ENCODE peak calls at places on chromosome 22, in eight cellular contexts. One of them, this sample, is unnamed.

GRCh38 chr22:32949719-32950118 is 108.5 kb downstream of the SYN3 start:
- DNase-seq in colonic mucosa: no peak
- DNase-seq in RWPE2: no peak
- DNase-seq in A549: no peak
- DNase-seq in HepG2: peak; percentile 54
- DNase-seq in neuronal stem cell: no peak
- DNase-seq in Caco-2: no peak
- DNase-seq in CD4-positive, alpha-beta T cell: no peak
- DNase-seq in this sample: no peak

GRCh38 chr22:44536411-44536810 is 38.4 kb upstream of the RTL6 start:
- DNase-seq in colonic mucosa: no peak
- DNase-seq in RWPE2: no peak
- DNase-seq in A549: no peak
- DNase-seq in HepG2: no peak
- DNase-seq in neuronal stem cell: no peak
- DNase-seq in Caco-2: no peak
- DNase-seq in CD4-positive, alpha-beta T cell: no peak
- DNase-seq in this sample: no peak

GRCh38 chr22:35301370-35301874 is 1.7 kb downstream of the TOM1 start:
- DNase-seq in colonic mucosa: no peak
- DNase-seq in RWPE2: no peak
- DNase-seq in A549: peak; percentile 85
- DNase-seq in HepG2: peak; percentile 93
- DNase-seq in neuronal stem cell: no peak
- DNase-seq in Caco-2: peak; percentile 85
- DNase-seq in CD4-positive, alpha-beta T cell: no peak
- DNase-seq in this sample: no peak

GRCh38 chr22:40877488-40877887 is 15.6 kb upstream of the DNAJB7 start:
- DNase-seq in colonic mucosa: no peak
- DNase-seq in RWPE2: no peak
- DNase-seq in A549: no peak
- DNase-seq in HepG2: no peak
- DNase-seq in neuronal stem cell: no peak
- DNase-seq in Caco-2: no peak
- DNase-seq in CD4-positive, alpha-beta T cell: no peak
- DNase-seq in this sample: no peak

GRCh38 chr22:26045855-26046254 is 123.4 kb upstream of the SEZ6L start:
- DNase-seq in colonic mucosa: no peak
- DNase-seq in RWPE2: no peak
- DNase-seq in A549: no peak
- DNase-seq in HepG2: no peak
- DNase-seq in neuronal stem cell: no peak
- DNase-seq in Caco-2: no peak
- DNase-seq in CD4-positive, alpha-beta T cell: no peak
- DNase-seq in this sample: no peak

GRCh38 chr22:35785181-35785923 is 67.7 kb downstream of the APOL5 start:
- DNase-seq in colonic mucosa: no peak
- DNase-seq in RWPE2: no peak
- DNase-seq in A549: no peak
- DNase-seq in HepG2: no peak
- DNase-seq in neuronal stem cell: no peak
- DNase-seq in Caco-2: no peak
- DNase-seq in CD4-positive, alpha-beta T cell: no peak
- DNase-seq in this sample: no peak

GRCh38 chr22:35258144-35258988 is 1.1 kb downstream of the HMGXB4 start:
- DNase-seq in colonic mucosa: peak; percentile 36
- DNase-seq in RWPE2: no peak
- DNase-seq in A549: peak; percentile 10
- DNase-seq in HepG2: no peak
- DNase-seq in neuronal stem cell: peak; percentile 49
- DNase-seq in Caco-2: no peak
- DNase-seq in CD4-positive, alpha-beta T cell: no peak
- DNase-seq in this sample: no peak

GRCh38 chr22:41935015-41935908 is 8.7 kb upstream of the TNFRSF13C start:
- DNase-seq in colonic mucosa: no peak
- DNase-seq in RWPE2: no peak
- DNase-seq in A549: no peak
- DNase-seq in HepG2: no peak
- DNase-seq in neuronal stem cell: no peak
- DNase-seq in Caco-2: no peak
- DNase-seq in CD4-positive, alpha-beta T cell: no peak
- DNase-seq in this sample: no peak

GRCh38 chr22:38080847-38081635 is 2.9 kb downstream of the SLC16A8 start:
- DNase-seq in colonic mucosa: peak; percentile 41
- DNase-seq in RWPE2: no peak
- DNase-seq in A549: no peak
- DNase-seq in HepG2: no peak
- DNase-seq in neuronal stem cell: no peak
- DNase-seq in Caco-2: no peak
- DNase-seq in CD4-positive, alpha-beta T cell: no peak
- DNase-seq in this sample: no peak

GRCh38 chr22:17258015-17258827 is 39.0 kb upstream of the ADA2 start:
- DNase-seq in colonic mucosa: peak; percentile 78
- DNase-seq in RWPE2: no peak
- DNase-seq in A549: no peak
- DNase-seq in HepG2: no peak
- DNase-seq in neuronal stem cell: peak; percentile 75
- DNase-seq in Caco-2: peak; percentile 43
- DNase-seq in CD4-positive, alpha-beta T cell: peak; percentile 33
- DNase-seq in this sample: peak; percentile 87

GRCh38 chr22:17891427-17892167 is 117.3 kb upstream of the BID start:
- DNase-seq in colonic mucosa: peak; percentile 86
- DNase-seq in RWPE2: no peak
- DNase-seq in A549: no peak
- DNase-seq in HepG2: peak; percentile 7
- DNase-seq in neuronal stem cell: no peak
- DNase-seq in Caco-2: peak; percentile 54
- DNase-seq in CD4-positive, alpha-beta T cell: no peak
- DNase-seq in this sample: no peak

GRCh38 chr22:43919106-43919965 is 4.3 kb upstream of the PNPLA3 start:
- DNase-seq in colonic mucosa: no peak
- DNase-seq in RWPE2: no peak
- DNase-seq in A549: no peak
- DNase-seq in HepG2: no peak
- DNase-seq in neuronal stem cell: no peak
- DNase-seq in Caco-2: no peak
- DNase-seq in CD4-positive, alpha-beta T cell: no peak
- DNase-seq in this sample: peak; percentile 56

GRCh38 chr22:31830721-31831070 is 76.9 kb downstream of the DEPDC5 start:
- DNase-seq in colonic mucosa: no peak
- DNase-seq in RWPE2: no peak
- DNase-seq in A549: no peak
- DNase-seq in HepG2: no peak
- DNase-seq in neuronal stem cell: no peak
- DNase-seq in Caco-2: no peak
- DNase-seq in CD4-positive, alpha-beta T cell: no peak
- DNase-seq in this sample: no peak

DNA sequence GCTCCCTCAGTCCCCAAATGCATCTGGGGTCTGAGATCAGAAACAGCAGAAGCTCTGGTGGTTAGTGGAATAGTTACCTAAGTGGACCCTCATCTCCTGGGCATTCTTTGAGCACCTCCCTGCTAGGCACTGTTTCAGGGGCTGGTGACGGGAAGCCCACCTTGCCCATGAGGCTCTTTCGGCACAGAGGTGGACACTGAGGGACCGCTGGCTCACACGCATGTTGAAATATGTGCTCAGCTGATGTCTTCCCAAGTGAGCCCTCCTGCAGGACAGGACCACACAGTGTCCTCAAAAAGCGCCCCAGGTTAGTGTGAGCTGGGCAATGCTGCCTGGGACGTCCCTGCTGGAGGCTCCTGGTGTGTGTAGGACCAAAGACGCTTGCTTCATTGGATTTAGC is 1379.9 kb downstream of the TBC1D22A start:
- DNase-seq in colonic mucosa: no peak
- DNase-seq in RWPE2: no peak
- DNase-seq in A549: no peak
- DNase-seq in HepG2: no peak
- DNase-seq in neuronal stem cell: no peak
- DNase-seq in Caco-2: no peak
- DNase-seq in CD4-positive, alpha-beta T cell: no peak
- DNase-seq in this sample: no peak
- H3K9me3 ChIP-seq in colonic mucosa: no peaks in the 10 kb centered on the region
- H3K9me3 ChIP-seq in RWPE2: no peaks in the 10 kb centered on the region
- H3K9me3 ChIP-seq in A549: no peaks in the 10 kb centered on the region
- H3K9me3 ChIP-seq in HepG2: no peaks in the 10 kb centered on the region
- H3K9me3 ChIP-seq in neuronal stem cell: peaks cover 1% of the 10 kb centered on the region
- H3K9me3 ChIP-seq in Caco-2: no peaks in the 10 kb centered on the region
- H3K9me3 ChIP-seq in CD4-positive, alpha-beta T cell: no peaks in the 10 kb centered on the region
- H3K9me3 ChIP-seq in this sample: no peaks in the 10 kb centered on the region

DNA sequence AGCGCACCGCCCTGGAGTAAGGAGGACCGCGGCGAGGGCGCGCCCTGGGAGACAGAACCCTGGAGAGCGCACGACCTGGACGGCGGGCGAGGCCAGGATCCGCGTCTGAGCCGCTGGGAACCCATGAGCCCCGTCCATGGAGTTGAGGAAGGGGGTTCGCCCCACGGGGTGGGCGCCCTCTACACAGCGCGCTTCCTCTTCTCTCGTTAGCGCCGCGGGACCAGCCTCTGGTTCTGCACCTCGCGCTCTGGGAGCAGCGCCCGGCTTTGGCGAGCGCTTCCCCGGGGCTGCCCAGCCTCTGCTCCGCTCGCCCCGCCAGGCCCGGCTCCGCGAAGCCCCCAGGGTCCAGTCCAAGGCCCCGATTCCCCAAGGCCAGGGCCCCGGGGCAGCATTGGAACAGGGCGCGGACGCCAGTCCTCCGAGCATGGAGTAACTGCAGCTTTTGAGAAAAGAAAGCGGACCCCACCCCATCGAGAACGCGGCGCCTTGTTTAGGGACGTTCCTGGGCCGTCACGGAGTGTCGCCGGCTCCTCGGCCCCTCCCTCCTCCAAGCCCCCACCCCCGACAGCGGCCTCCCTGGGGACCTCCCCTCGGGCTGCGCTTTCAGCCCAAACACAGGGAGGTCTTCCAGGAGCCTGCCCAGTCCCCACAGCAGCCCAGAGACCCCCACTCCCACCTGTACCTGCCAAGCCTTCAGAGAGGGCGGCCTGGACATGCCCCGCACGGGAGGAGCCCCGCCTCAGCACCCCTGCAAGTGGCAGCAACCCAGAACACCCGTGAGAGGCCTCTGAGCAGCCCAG is 56.2 kb downstream of the BRD1 start:
- DNase-seq in colonic mucosa: no peak
- DNase-seq in RWPE2: peak; percentile 49
- DNase-seq in A549: no peak
- DNase-seq in HepG2: no peak
- DNase-seq in neuronal stem cell: no peak
- DNase-seq in Caco-2: no peak
- DNase-seq in CD4-positive, alpha-beta T cell: no peak
- DNase-seq in this sample: no peak
- H3K9me3 ChIP-seq in colonic mucosa: no peaks in the 10 kb centered on the region
- H3K9me3 ChIP-seq in RWPE2: peaks cover 3% of the 10 kb centered on the region
- H3K9me3 ChIP-seq in A549: no peaks in the 10 kb centered on the region
- H3K9me3 ChIP-seq in HepG2: peaks cover 7% of the 10 kb centered on the region
- H3K9me3 ChIP-seq in neuronal stem cell: no peaks in the 10 kb centered on the region
- H3K9me3 ChIP-seq in Caco-2: peaks cover 10% of the 10 kb centered on the region
- H3K9me3 ChIP-seq in CD4-positive, alpha-beta T cell: peaks cover 8% of the 10 kb centered on the region
- H3K9me3 ChIP-seq in this sample: no peaks in the 10 kb centered on the region

DNA sequence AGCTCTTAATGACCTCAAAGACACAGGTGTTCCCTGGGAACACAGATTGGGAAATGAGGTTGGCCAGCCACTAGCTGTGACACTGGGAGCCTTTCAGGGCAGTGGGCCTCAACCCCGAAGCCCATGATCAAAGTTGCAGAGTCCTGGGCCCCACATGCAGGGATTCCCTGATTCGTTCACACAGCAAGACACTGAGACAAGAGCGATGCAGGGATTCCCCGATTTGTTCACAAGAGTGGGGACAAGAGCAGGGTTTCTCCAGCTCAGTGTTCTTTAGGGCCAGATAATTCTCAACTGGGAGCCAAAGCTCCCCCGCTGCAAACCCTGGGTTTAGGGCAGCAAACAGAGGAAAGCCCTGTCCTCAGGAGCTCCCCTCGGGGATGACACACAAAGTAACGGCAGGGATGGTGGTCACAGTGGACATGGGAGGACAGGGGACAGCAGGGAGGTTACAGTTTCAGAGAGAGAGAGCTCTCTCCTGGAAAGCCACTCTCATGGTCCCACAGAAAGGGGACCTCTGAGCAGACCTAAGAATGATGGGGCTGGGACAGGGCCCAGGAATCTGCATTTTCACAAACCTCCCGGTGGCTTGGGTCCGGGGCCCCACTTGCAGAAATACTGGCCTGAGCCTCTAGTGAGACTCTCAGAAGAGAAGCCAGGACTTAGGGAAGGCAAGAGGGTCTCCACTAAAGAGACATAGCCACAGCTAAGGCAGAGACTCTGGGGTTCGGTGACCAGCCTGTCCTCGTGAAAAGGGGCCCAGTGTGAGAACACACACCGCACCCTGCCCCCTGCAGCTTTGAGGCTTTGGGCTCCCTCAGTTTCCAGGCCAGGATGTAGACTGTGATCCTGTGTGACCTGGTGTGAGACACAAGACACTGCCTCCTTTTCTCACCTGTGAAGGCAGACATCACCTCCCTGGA is 7.4 kb upstream of the GNAZ start:
- DNase-seq in colonic mucosa: no peak
- DNase-seq in RWPE2: no peak
- DNase-seq in A549: no peak
- DNase-seq in HepG2: no peak
- DNase-seq in neuronal stem cell: no peak
- DNase-seq in Caco-2: no peak
- DNase-seq in CD4-positive, alpha-beta T cell: no peak
- DNase-seq in this sample: no peak
- H3K9me3 ChIP-seq in colonic mucosa: no peaks in the 10 kb centered on the region
- H3K9me3 ChIP-seq in RWPE2: peaks cover 10% of the 10 kb centered on the region
- H3K9me3 ChIP-seq in A549: no peaks in the 10 kb centered on the region
- H3K9me3 ChIP-seq in HepG2: no peaks in the 10 kb centered on the region
- H3K9me3 ChIP-seq in neuronal stem cell: no peaks in the 10 kb centered on the region
- H3K9me3 ChIP-seq in Caco-2: no peaks in the 10 kb centered on the region
- H3K9me3 ChIP-seq in CD4-positive, alpha-beta T cell: no peaks in the 10 kb centered on the region
- H3K9me3 ChIP-seq in this sample: no peaks in the 10 kb centered on the region

DNA sequence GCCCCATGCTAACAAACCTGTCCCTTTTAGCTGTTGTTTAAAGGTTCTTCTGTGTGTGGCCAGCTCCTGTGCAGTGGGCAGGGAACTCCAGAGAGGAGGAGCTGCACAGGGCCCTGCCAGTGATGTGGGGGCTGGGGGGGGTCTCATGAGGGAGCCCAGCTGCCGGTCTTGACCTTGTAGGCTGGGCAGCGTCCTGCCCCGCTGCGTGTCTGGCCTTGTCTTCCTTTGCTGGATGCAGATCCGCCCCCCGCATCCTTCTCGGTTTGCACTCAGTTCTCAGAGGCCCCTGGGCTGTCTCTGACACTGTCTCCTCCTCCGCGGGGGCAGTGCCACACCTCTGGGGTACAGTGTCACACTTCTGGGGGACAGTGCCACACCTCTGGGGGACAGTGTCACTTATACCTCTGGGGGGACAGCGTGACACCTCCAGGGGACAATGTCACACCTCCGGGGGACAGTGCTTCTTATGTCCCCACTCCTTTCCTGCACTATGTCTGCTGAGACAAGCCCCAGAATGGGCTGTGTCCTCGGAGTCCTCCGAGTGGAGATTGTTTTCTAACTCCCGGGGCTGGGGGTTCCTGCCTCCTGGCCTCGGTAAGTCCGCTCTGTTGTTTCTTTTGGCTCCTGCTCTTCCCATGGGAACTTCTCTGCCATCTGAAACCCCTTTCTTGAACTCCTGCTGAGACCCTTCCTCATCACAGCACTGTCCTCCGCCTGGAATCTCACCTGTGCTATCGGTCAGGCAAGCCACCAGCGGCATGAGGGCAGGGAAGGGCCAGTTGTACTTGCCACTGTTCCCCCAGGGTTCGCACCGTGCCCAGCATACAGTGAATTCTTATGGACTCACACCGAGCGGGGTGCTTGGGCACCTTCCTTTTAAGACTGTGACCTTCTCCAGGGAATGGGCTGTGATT is 788.3 kb downstream of the TBC1D22A start:
- DNase-seq in colonic mucosa: no peak
- DNase-seq in RWPE2: no peak
- DNase-seq in A549: no peak
- DNase-seq in HepG2: no peak
- DNase-seq in neuronal stem cell: no peak
- DNase-seq in Caco-2: no peak
- DNase-seq in CD4-positive, alpha-beta T cell: no peak
- DNase-seq in this sample: no peak
- H3K9me3 ChIP-seq in colonic mucosa: no peaks in the 10 kb centered on the region
- H3K9me3 ChIP-seq in RWPE2: no peaks in the 10 kb centered on the region
- H3K9me3 ChIP-seq in A549: no peaks in the 10 kb centered on the region
- H3K9me3 ChIP-seq in HepG2: no peaks in the 10 kb centered on the region
- H3K9me3 ChIP-seq in neuronal stem cell: peaks cover 56% of the 10 kb centered on the region
- H3K9me3 ChIP-seq in Caco-2: no peaks in the 10 kb centered on the region
- H3K9me3 ChIP-seq in CD4-positive, alpha-beta T cell: no peaks in the 10 kb centered on the region
- H3K9me3 ChIP-seq in this sample: no peaks in the 10 kb centered on the region